ENCODE peak calls at places on chromosomes 5 and 9, in six cellular contexts. D is KBM-7; V is stimulated activated CD4-positive, alpha-beta T cell treated with anti-CD3 and anti-CD28 coated beads, Interleukin-4, amount 100 ng/mL, for 1 hour; L is activated naive CD4-positive, alpha-beta T cell treated with anti-CD3 and anti-CD28 coated beads, Interleukin-2, amount 10 ng/mL, durations not matched to agents 7 days and 5 days; S is heart left ventricle; B is left cardiac atrium. E is an unnamed sample.

GRCh38 chr5:134490255-134490924 is 35.1 kb upstream of the JADE2 start:
- DNase-seq in S (no peak), D (no peak), V (no peak), B (no peak), L (no peak), E (no peak)

GRCh38 chr5:93800988-93801811 is 59.8 kb upstream of the POU5F2 start:
- DNase-seq in V (no peak), L (peak), S (no peak), D (peak), B (peak), E (no peak)

GRCh38 chr5:36366883-36367282 is 65.2 kb upstream of the RANBP3L start:
- DNase-seq in B (no peak), V (no peak), D (no peak), S (no peak), L (no peak), E (no peak)

GRCh38 chr5:180130291-180130869 is 58.8 kb upstream of the RNF130 start:
- DNase-seq in L (peak), D (no peak), B (no peak), V (no peak), S (no peak), E (no peak)

GRCh38 chr5:160169326-160169725 is 50.1 kb upstream of the PWWP2A start:
- DNase-seq in D (no peak), B (no peak), V (no peak), L (no peak), S (peak), E (no peak)

GRCh38 chr9:121652037-121652837 is 803 bp downstream of the DAB2IP start:
- DNase-seq in S (peak), L (no peak), B (peak), V (no peak), D (no peak), E (no peak)

GRCh38 chr5:84362061-84362720 is 22.5 kb downstream of the EDIL3 start:
- DNase-seq in B (no peak), S (no peak), L (no peak), V (no peak), D (no peak), E (no peak)

GRCh38 chr9:89743576-89744254 is 138.9 kb downstream of the GADD45G start:
- DNase-seq in D (no peak), B (no peak), V (peak), L (peak), S (no peak), E (peak)

GRCh38 chr5:21680196-21680595 is 1172.9 kb downstream of the CDH12 start:
- DNase-seq in S (no peak), L (no peak), D (no peak), V (no peak), B (no peak), E (no peak)

GRCh38 chr9:78575041-78575440 is 278.1 kb downstream of the PSAT1 start:
- DNase-seq in B (no peak), S (no peak), D (no peak), V (no peak), L (no peak), E (no peak)

GRCh38 chr9:90189306-90189705 is 453.3 kb downstream of the DIRAS2 start:
- DNase-seq in S (no peak), D (peak), V (no peak), L (no peak), B (no peak), E (no peak)

GRCh38 chr5:34511063-34511462 is 145.1 kb upstream of the RAI14 start:
- DNase-seq in V (no peak), S (no peak), B (no peak), D (no peak), L (no peak), E (no peak)

GRCh38 chr5:59768204-59769040 is 125.1 kb downstream of the PDE4D start:
- DNase-seq in L (peak), S (peak), B (peak), V (peak), D (peak), E (peak)

GRCh38 chr9:106799146-106799545 is 63.8 kb upstream of the ZNF462 start:
- DNase-seq in S (no peak), V (no peak), B (no peak), D (no peak), L (no peak), E (no peak)

GRCh38 chr9:116377179-116377790 is 223.7 kb downstream of the PAPPA start:
- DNase-seq in V (no peak), D (no peak), L (no peak), B (no peak), S (no peak), E (no peak)

GRCh38 chr5:149633671-149634350 is 52.5 kb downstream of the ARHGEF37 start:
- DNase-seq in D (no peak), V (no peak), B (no peak), L (no peak), S (no peak), E (no peak)

GRCh38 chr5:97231025-97231636 is 48.1 kb upstream of the RIOK2 start:
- DNase-seq in L (peak), S (no peak), D (peak), V (no peak), B (no peak), E (peak)

GRCh38 chr5:134139377-134139851 is 24.9 kb downstream of the TCF7 start:
- DNase-seq in S (peak), L (no peak), V (no peak), B (peak), D (no peak), E (no peak)

GRCh38 chr9:133147412-133148271 is 16.1 kb downstream of the GBGT1 start:
- DNase-seq in S (peak), D (peak), B (peak), V (peak), L (peak), E (peak)

GRCh38 chr5:43425965-43426364 is 13.8 kb upstream of the CCL28 start:
- DNase-seq in L (no peak), B (no peak), D (no peak), V (no peak), S (no peak), E (no peak)

GRCh38 chr9:85432599-85432998 is 309.2 kb downstream of the AGTPBP1 start:
- DNase-seq in V (no peak), D (no peak), B (no peak), S (no peak), L (no peak), E (no peak)

GRCh38 chr9:79116064-79116463 is 455.7 kb upstream of the TLE4 start:
- DNase-seq in V (no peak), B (no peak), D (no peak), S (no peak), L (no peak), E (no peak)

E was measured in activated naive CD8-positive, alpha-beta T cell treated with anti-CD3 and anti-CD28 coated beads for 36 hours.